ENCODE peak calls at places on chromosomes 2 and 18, in six cellular contexts. Q, I, L, K, H and V are unnamed samples.

GRCh38 chr2:85255456-85255812 is 72.4 kb downstream of the TGOLN2 start:
- DNase-seq in I (peak; percentile 23), Q (no peak), K (no peak), L (no peak), H (no peak), V (no peak)

GRCh38 chr2:121648206-121648605 is 1.1 kb downstream of the CLASP1 start:
- DNase-seq in L (peak; percentile 24), I (no peak), Q (no peak), K (no peak), H (no peak), V (no peak)

GRCh38 chr2:12270876-12271588 is 445.7 kb upstream of the TRIB2 start:
- DNase-seq in I (no peak), K (no peak), H (no peak), L (no peak), Q (no peak), V (no peak)

GRCh38 chr2:160062283-160063005 is at the start of gene PLA2R1:
- DNase-seq in I (peak; percentile 41), H (no peak), K (peak; percentile 81), L (peak; percentile 57), Q (no peak), V (peak; percentile 29)

GRCh38 chr2:232883116-232883721 is 13.2 kb downstream of the SNORC start:
- DNase-seq in I (no peak), Q (no peak), K (peak; percentile 74), L (no peak), H (no peak), V (no peak)

GRCh38 chr2:105849431-105850179 is 104.9 kb downstream of the NCK2 start:
- DNase-seq in I (no peak), Q (no peak), L (no peak), H (no peak), K (no peak), V (no peak)

GRCh38 chr2:153059338-153060052 is 341.1 kb downstream of the ARL6IP6 start:
- DNase-seq in I (no peak), Q (no peak), L (peak; percentile 48), K (no peak), H (no peak), V (no peak)

GRCh38 chr2:240557101-240557751 is 562 bp downstream of the ANKMY1 start:
- DNase-seq in H (no peak), K (no peak), Q (no peak), L (no peak), I (no peak), V (no peak)

GRCh38 chr2:41719756-41720155 is 328.1 kb upstream of the PKDCC start:
- DNase-seq in K (no peak), L (no peak), I (no peak), H (no peak), Q (no peak), V (no peak)

GRCh38 chr2:29573602-29574001 is 347.8 kb downstream of the ALK start:
- DNase-seq in Q (no peak), H (no peak), K (no peak), I (no peak), L (no peak), V (no peak)

GRCh38 chr2:16005819-16006536 is 65.6 kb downstream of the MYCN start:
- DNase-seq in H (no peak), Q (no peak), K (no peak), L (no peak), I (no peak), V (no peak)

GRCh38 chr2:71930073-71930681 is 217.5 kb downstream of the CYP26B1 start:
- DNase-seq in I (no peak), K (no peak), L (peak; percentile 20), H (no peak), Q (no peak), V (no peak)

GRCh38 chr18:31040982-31041345 is 1.6 kb downstream of the DSC3 start:
- DNase-seq in K (no peak), H (no peak), Q (no peak), I (no peak), L (no peak), V (no peak)

GRCh38 chr2:39411186-39411944 is 25.7 kb downstream of the MAP4K3 start:
- DNase-seq in L (peak; percentile 93), H (no peak), K (no peak), I (peak; percentile 71), Q (no peak), V (no peak)

GRCh38 chr2:239181601-239182471 is 219.0 kb downstream of the HDAC4 start:
- DNase-seq in K (peak; percentile 62), Q (no peak), H (no peak), L (no peak), I (no peak), V (no peak)

GRCh38 chr2:20429528-20429927 is 17.3 kb upstream of the RHOB start:
- DNase-seq in I (no peak), Q (no peak), L (no peak), H (no peak), K (no peak), V (peak; percentile 12)

GRCh38 chr2:164903214-164903613 is 52.1 kb downstream of the SLC38A11 start:
- DNase-seq in L (peak; percentile 75), I (no peak), Q (no peak), K (no peak), H (no peak), V (no peak)

GRCh38 chr2:2828774-2829368 is 497.8 kb upstream of the MYT1L start:
- DNase-seq in L (no peak), Q (no peak), H (no peak), K (peak; percentile 96), I (no peak), V (peak; percentile 90)

GRCh38 chr2:148721520-148721931 is 77.0 kb downstream of the EPC2 start:
- DNase-seq in K (no peak), L (peak; percentile 13), I (no peak), Q (no peak), H (no peak), V (no peak)

GRCh38 chr2:236348976-236349375 is 84.8 kb upstream of the ASB18 start:
- DNase-seq in I (no peak), H (no peak), L (no peak), Q (no peak), K (no peak), V (no peak)